ENCODE peak calls at places on chromosome 12, in eight cellular contexts. W is astrocyte of the spinal cord, P is SJSA1, M is ascending aorta, C is Panc1, Z is fibroblast of mammary gland, H is adrenal gland, J is stomach. K is an unnamed sample.

GRCh38 chr12:123075591-123076171 is 75.2 kb downstream of the PITPNM2 start:
- DNase-seq in H (no peak), M (no peak), J (peak; percentile 46), C (no peak), Z (no peak), W (peak; percentile 50), P (no peak), K (no peak)

GRCh38 chr12:15899282-15899870 is 11.8 kb upstream of the DERA start:
- DNase-seq in J (no peak), H (no peak), P (no peak), C (no peak), Z (peak; percentile 32), M (no peak), W (no peak), K (no peak)

GRCh38 chr12:32822344-32822743 is 66.6 kb upstream of the YARS2 start:
- DNase-seq in Z (no peak), M (no peak), H (no peak), C (no peak), P (no peak), W (no peak), J (no peak), K (no peak)

GRCh38 chr12:87784350-87784749 is 244.9 kb downstream of the C12orf50 start:
- DNase-seq in W (no peak), J (no peak), Z (no peak), P (no peak), M (no peak), C (no peak), H (no peak), K (no peak)

GRCh38 chr12:10940389-10940788 is 1.3 kb upstream of the TAS2R14 start:
- DNase-seq in J (no peak), M (no peak), P (no peak), W (peak; percentile 79), C (no peak), H (no peak), Z (peak; percentile 69), K (no peak)

GRCh38 chr12:128012110-128012509 is 254.9 kb upstream of the TMEM132C start:
- DNase-seq in C (no peak), Z (no peak), H (no peak), W (no peak), P (no peak), J (no peak), M (no peak), K (no peak)

GRCh38 chr12:116677202-116677651 is 60.6 kb downstream of the SPRING1 start:
- DNase-seq in H (no peak), W (no peak), M (no peak), Z (no peak), J (no peak), P (no peak), C (no peak), K (no peak)

GRCh38 chr12:119319638-119320037 is 14.9 kb upstream of the CCDC60 start:
- DNase-seq in J (no peak), P (no peak), M (no peak), H (no peak), Z (no peak), C (no peak), W (no peak), K (no peak)

GRCh38 chr12:74449872-74450271 is 87.8 kb upstream of the ATXN7L3B start:
- DNase-seq in H (no peak), W (peak; percentile 77), P (no peak), J (no peak), M (no peak), Z (no peak), C (no peak), K (no peak)

GRCh38 chr12:11752403-11753150 is 103.1 kb downstream of the ETV6 start:
- DNase-seq in Z (no peak), M (peak; percentile 72), W (no peak), J (no peak), P (no peak), C (no peak), H (no peak), K (no peak)

GRCh38 chr12:50220357-50221061 is 53.3 kb upstream of the CERS5 start:
- DNase-seq in C (no peak), W (peak; percentile 74), P (no peak), M (no peak), J (no peak), H (peak; percentile 29), Z (peak; percentile 82), K (no peak)

GRCh38 chr12:129351481-129351880 is 498.2 kb downstream of the GLT1D1 start:
- DNase-seq in W (no peak), H (no peak), J (no peak), P (no peak), C (no peak), Z (no peak), M (no peak), K (no peak)

GRCh38 chr12:121110211-121110940 is 22.3 kb upstream of the P2RX7 start:
- DNase-seq in P (no peak), C (peak; percentile 50), H (peak; percentile 53), Z (peak; percentile 81), M (peak; percentile 79), J (peak; percentile 72), W (peak; percentile 59), K (peak; percentile 75)

GRCh38 chr12:16165506-16165905 is 112.0 kb downstream of the SLC15A5 start:
- DNase-seq in Z (peak; percentile 78), C (no peak), M (peak; percentile 68), W (peak; percentile 55), P (no peak), J (peak; percentile 36), H (peak; percentile 33), K (peak; percentile 51)

GRCh38 chr12:109951136-109951535 is 45.0 kb downstream of the GIT2 start:
- DNase-seq in P (no peak), Z (peak; percentile 90), H (peak; percentile 36), W (peak; percentile 89), M (no peak), C (no peak), J (no peak), K (no peak)

DNA sequence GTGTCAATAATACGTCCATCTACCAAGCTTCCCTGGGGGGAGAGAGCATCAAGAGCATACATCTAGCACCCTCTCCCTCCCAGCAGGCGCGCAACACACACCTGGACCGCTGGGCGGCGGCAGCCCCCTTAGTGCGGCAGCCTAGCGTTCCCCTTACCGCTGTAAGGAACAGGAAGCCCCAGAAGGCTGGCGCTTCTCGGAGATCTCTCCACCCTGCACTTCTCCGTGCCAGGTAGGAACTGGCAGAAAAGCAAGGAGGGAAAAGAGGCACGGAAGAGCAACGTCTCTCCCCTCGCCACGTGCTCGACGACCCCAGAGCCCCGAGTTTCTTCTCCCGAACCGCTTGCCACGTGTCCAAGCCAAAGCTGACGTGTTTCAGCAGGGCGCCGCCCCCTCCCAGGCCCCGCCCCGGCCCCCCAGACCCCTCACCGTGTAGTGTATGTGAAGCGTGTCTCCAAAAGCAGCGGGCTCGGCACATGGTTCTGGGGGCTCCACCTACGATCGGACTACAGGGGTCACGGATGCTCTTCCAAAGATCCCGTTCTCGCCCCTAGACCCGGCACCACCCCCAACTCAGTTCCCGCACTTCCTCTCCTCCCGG is 575 bp downstream of the FKBP11 start:
- DNase-seq in W (peak; percentile 51), J (peak; percentile 66), M (peak; percentile 71), C (no peak), Z (peak; percentile 38), P (peak; percentile 57), H (peak; percentile 34), K (peak; percentile 71)
- H3K4me3 ChIP-seq in W (peak overlapping the region; percentile 94), J (peak overlapping the region; percentile 84), M (peak overlapping the region; percentile 97), C (peak overlapping the region; percentile 40), Z (peak overlapping the region; percentile 96), P (peak overlapping the region; percentile 69), H (peak overlapping the region; percentile 68), K (peak overlapping the region; percentile 99)

DNA sequence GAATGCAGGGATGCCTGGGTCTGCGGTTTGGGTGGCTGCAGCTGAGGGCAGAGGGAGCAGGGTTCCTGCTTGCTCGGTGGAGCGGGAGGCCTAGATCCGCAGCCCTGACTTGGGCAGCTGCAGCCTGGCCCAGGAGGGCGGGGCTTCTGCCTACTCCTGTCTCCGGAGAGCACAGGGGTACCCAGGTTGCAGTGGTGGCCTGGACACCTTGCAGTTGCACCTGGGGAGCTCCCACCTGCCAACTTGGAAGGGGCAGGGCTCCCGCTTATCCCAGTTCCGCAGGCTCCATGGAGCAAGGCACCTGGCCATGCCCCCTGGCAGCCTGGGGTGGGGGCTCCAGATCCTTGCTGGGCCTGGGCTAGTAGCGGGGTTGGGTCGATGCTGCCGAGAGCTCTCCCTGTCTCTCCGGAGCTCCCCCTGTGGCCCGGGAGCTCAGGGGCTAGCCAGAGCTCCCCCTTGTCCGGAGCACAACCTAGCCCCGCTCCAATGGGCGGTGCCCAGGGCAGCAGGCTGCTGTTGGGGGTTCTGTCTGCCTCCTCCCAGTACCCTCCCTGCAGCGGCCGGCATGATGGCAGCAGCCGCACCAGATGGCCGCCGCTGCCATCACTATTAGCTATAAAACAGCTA is 136.4 kb downstream of the PTPRR start:
- DNase-seq in H (no peak), Z (no peak), C (no peak), J (no peak), W (no peak), M (no peak), P (no peak), K (no peak)
- H3K4me3 ChIP-seq in H (no peak overlapping the region), Z (no peak overlapping the region), C (no peak overlapping the region), J (no peak overlapping the region), W (no peak overlapping the region), M (no peak overlapping the region), P (no peak overlapping the region), K (no peak overlapping the region)

DNA sequence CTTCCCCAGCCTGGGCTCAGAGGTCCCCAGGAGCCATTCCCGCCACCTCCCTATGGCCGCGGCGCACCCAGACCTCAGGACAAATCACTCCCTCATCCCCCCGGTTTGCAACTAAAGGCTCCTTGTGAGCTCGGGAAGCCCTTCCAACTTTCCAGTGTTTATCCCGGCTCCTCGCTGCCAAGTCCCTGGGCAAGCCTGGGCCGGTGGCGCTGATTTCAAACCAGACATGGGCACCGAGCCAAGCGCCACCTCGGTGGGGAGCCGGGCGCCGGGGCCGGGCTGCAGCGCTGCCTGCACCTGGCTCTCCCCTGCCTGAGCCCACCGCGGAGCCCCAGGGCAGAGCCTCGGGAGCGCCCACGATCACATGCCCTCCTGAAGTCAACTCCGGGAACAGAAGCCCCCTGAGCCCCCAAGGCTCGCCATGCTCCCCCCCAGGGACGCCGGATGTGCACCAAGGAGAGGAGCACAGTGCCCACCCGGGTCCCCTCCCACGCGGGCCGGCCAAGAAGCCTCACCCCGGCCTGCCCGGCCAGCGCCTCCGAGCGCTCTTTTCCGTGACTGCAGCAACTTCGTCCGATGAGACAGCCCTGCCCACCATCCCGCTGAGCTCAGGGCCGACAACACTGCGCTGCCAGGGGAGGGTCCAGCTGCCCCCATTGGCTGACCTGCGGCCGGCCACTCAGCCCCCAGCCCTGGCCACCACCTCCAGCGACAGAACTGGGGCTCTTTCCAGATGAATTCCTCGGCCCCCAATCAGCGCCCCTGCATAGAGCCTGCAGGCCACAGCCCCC is 50.0 kb downstream of the NCOR2 start:
- DNase-seq in J (peak; percentile 92), C (no peak), H (peak; percentile 78), M (peak; percentile 90), P (peak; percentile 61), Z (no peak), W (peak; percentile 52), K (peak; percentile 93)
- H3K4me3 ChIP-seq in J (peak overlapping the region; percentile 44), C (peak overlapping the region; percentile 62), H (peak overlapping the region; percentile 53), M (peak overlapping the region; percentile 67), P (peak overlapping the region; percentile 5), Z (peak overlapping the region; percentile 34), W (peak overlapping the region; percentile 65), K (no peak overlapping the region)

DNA sequence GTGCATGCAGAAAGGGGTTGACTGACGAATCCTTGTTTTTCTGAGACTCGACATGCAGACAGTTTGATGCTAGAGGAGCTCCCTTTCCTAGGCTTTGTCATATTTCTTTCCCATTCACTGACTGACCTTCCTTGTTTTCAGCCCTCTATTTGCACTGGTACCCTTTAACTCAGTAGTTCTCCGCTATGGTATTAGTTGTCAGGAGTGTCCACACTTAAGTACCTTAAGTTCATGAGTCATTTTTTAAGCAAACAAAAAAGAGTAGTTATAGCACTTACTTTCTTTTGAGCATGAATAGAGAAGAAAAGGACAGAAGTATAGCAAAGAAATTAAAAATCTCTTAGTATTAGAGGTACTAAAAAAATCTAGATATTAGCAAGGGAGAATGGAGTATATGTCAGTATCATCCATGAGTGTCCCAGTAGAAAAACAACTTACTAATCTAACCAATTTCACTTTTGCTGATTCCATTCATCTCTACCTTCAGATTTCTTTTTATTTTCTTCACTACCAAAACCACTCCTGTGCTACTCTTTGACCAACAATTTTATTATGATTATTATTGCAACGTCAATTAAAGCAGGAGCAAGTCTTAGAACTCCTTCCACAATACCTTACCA is 8.3 kb downstream of the ATP2B1 start:
- DNase-seq in C (no peak), M (no peak), Z (peak; percentile 20), P (no peak), W (peak; percentile 33), H (no peak), J (no peak), K (no peak)
- H3K4me3 ChIP-seq in C (no peak overlapping the region), M (no peak overlapping the region), Z (no peak overlapping the region), P (no peak overlapping the region), W (no peak overlapping the region), H (no peak overlapping the region), J (no peak overlapping the region), K (no peak overlapping the region)